ENCODE peak calls at places on chromosomes 7 and 10, in four cellular contexts. Z, N, E and W are unnamed samples.

GRCh38 chr10:98170249-98171117 is 36.0 kb downstream of the R3HCC1L start:
- DNase-seq in Z (peak; percentile 69), N (peak; percentile 24), E (no peak), W (peak; percentile 33)

GRCh38 chr10:35821339-35821911 is 179.3 kb upstream of the FZD8 start:
- DNase-seq in Z (peak; percentile 63), N (peak; percentile 44), E (no peak), W (no peak)

GRCh38 chr7:43906327-43907010 is at the start of gene URGCP:
- DNase-seq in Z (peak; percentile 46), N (peak; percentile 17), E (peak; percentile 39), W (no peak)

GRCh38 chr10:70272925-70273316 is 10.9 kb downstream of the NPFFR1 start:
- DNase-seq in Z (peak; percentile 48), N (no peak), E (no peak), W (no peak)

GRCh38 chr10:49526624-49527023 is 12.3 kb downstream of the ERCC6 start:
- DNase-seq in Z (no peak), N (no peak), E (no peak), W (no peak)

GRCh38 chr7:111532625-111533024 is 29.7 kb downstream of the IMMP2L start:
- DNase-seq in Z (no peak), N (no peak), E (no peak), W (no peak)

GRCh38 chr10:91313761-91314520 is 93.5 kb downstream of the PCGF5 start:
- DNase-seq in Z (peak; percentile 34), N (peak; percentile 71), E (no peak), W (peak; percentile 85)

GRCh38 chr7:111429781-111430180 is 132.5 kb downstream of the IMMP2L start:
- DNase-seq in Z (peak; percentile 18), N (no peak), E (no peak), W (no peak)

GRCh38 chr10:1715821-1716220 is 21.5 kb downstream of the ADARB2 start:
- DNase-seq in Z (peak; percentile 10), N (no peak), E (no peak), W (no peak)

GRCh38 chr10:62264702-62265436 is 3.8 kb downstream of the RTKN2 start:
- DNase-seq in Z (peak; percentile 83), N (peak; percentile 87), E (no peak), W (peak; percentile 85)

GRCh38 chr10:127349737-127350136 is 153.3 kb upstream of the INSYN2A start:
- DNase-seq in Z (no peak), N (no peak), E (no peak), W (no peak)

GRCh38 chr7:133859871-133860427 is 267.2 kb upstream of the LRGUK start:
- DNase-seq in Z (no peak), N (no peak), E (no peak), W (no peak)

GRCh38 chr10:126240483-126240882 is 147.8 kb downstream of the ADAM12 start:
- DNase-seq in Z (no peak), N (no peak), E (no peak), W (no peak)

GRCh38 chr7:77796960-77797359 is 1.3 kb downstream of the TMEM60 start:
- DNase-seq in Z (no peak), N (no peak), E (no peak), W (no peak)

GRCh38 chr7:152522551-152522950 is 86.7 kb upstream of the KMT2C start:
- DNase-seq in Z (no peak), N (peak; percentile 54), E (no peak), W (no peak)

GRCh38 chr7:50359995-50360925 is 55.7 kb downstream of the IKZF1 start:
- DNase-seq in Z (no peak), N (no peak), E (no peak), W (no peak)

GRCh38 chr10:3906511-3907111 is 121.6 kb upstream of the KLF6 start:
- DNase-seq in Z (no peak), N (peak; percentile 82), E (no peak), W (no peak)

GRCh38 chr10:112241651-112242341 is 41.4 kb upstream of the TECTB start:
- DNase-seq in Z (no peak), N (no peak), E (no peak), W (no peak)

GRCh38 chr7:79414910-79415309 is 38.6 kb downstream of the MAGI2 start:
- DNase-seq in Z (no peak), N (no peak), E (no peak), W (peak; percentile 22)

GRCh38 chr10:114328876-114329275 is 75.4 kb downstream of the AFAP1L2 start:
- DNase-seq in Z (no peak), N (no peak), E (no peak), W (no peak)

GRCh38 chr10:46223064-46223480 is 63.7 kb upstream of the ANTXRL start:
- DNase-seq in Z (no peak), N (no peak), E (no peak), W (no peak)

GRCh38 chr7:65251851-65252620 is 121.6 kb upstream of the ZNF92 start:
- DNase-seq in Z (peak; percentile 72), N (peak; percentile 55), E (peak; percentile 79), W (peak; percentile 15)

GRCh38 chr7:25879799-25880198 is 272.2 kb upstream of the NFE2L3 start:
- DNase-seq in Z (no peak), N (no peak), E (no peak), W (no peak)

GRCh38 chr10:102322914-102323313 is 72.6 kb upstream of the NFKB2 start:
- DNase-seq in Z (no peak), N (peak; percentile 74), E (no peak), W (no peak)

GRCh38 chr10:57513637-57514036 is 754.1 kb downstream of the IPMK start:
- DNase-seq in Z (no peak), N (no peak), E (no peak), W (no peak)

GRCh38 chr10:110833234-110833940 is 38.3 kb upstream of the PDCD4 start:
- DNase-seq in Z (no peak), N (no peak), E (no peak), W (no peak)

GRCh38 chr7:41116817-41117216 is 586.1 kb downstream of the INHBA start:
- DNase-seq in Z (peak; percentile 89), N (peak; percentile 44), E (no peak), W (no peak)

GRCh38 chr7:44153948-44154335 is 12.8 kb upstream of the MYL7 start:
- DNase-seq in Z (no peak), N (no peak), E (no peak), W (no peak)

GRCh38 chr10:125225051-125225450 is 64.7 kb upstream of the CTBP2 start:
- DNase-seq in Z (no peak), N (no peak), E (no peak), W (no peak)

GRCh38 chr7:12220321-12221046 is 9.4 kb downstream of the TMEM106B start:
- DNase-seq in Z (no peak), N (no peak), E (no peak), W (no peak)

GRCh38 chr7:131745645-131746248 is 189.3 kb upstream of the PODXL start:
- DNase-seq in Z (peak; percentile 42), N (peak; percentile 32), E (no peak), W (no peak)

GRCh38 chr10:32004161-32004591 is 52.0 kb downstream of the KIF5B start:
- DNase-seq in Z (no peak), N (no peak), E (no peak), W (no peak)

GRCh38 chr10:7102084-7102483 is 308.8 kb downstream of the SFMBT2 start:
- DNase-seq in Z (no peak), N (no peak), E (no peak), W (no peak)

GRCh38 chr10:3538850-3539531 is 246.0 kb downstream of the KLF6 start:
- DNase-seq in Z (peak; percentile 93), N (peak; percentile 100), E (peak; percentile 44), W (no peak)

DNA sequence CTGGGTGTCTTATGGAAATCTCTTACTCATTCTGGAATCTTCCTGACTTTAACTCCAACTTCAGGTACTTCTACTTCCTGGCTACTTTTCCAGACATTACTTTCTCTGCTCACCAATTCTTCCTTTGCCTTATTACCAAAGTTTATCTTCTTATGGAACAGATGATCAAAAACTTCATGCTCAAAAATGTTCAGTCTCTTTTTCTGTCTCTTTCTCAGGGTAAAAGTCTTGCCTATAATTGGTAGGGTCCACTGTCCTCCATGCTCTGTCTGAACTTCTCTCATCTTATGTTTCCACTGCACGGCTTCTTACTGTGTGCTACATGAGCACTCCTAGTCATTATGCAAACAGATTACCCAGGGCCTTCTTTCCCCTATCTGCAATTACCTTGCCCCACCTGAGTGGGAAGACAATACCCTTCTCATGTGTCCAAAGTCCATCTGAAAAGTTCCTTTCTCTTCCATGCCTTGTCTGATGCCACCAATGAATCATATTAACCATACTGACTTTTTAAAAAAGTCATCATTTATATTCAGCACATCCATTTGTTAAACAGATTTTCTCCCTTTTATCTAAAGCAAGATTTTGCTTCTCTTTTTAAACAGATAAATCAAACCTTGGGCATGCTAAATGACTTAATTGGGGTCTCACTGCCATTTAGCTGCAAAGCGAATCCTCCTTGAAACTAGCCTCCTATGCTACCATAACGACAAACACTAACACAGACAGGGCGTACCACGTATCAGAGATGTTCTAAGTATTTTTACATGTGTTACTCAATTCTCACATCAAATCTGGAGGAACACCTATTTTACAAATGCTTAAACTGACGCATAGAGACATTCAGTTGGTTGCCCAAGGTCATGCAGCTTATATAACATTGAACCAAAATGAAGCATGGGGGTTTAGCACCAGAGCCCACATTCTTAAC is 48.8 kb downstream of the SEMA3C start:
- DNase-seq in Z (no peak), N (no peak), E (no peak), W (no peak)
- TF ChIP-seq CTCF in Z (no peak), N (no peak), E (no peak), W (no peak)

DNA sequence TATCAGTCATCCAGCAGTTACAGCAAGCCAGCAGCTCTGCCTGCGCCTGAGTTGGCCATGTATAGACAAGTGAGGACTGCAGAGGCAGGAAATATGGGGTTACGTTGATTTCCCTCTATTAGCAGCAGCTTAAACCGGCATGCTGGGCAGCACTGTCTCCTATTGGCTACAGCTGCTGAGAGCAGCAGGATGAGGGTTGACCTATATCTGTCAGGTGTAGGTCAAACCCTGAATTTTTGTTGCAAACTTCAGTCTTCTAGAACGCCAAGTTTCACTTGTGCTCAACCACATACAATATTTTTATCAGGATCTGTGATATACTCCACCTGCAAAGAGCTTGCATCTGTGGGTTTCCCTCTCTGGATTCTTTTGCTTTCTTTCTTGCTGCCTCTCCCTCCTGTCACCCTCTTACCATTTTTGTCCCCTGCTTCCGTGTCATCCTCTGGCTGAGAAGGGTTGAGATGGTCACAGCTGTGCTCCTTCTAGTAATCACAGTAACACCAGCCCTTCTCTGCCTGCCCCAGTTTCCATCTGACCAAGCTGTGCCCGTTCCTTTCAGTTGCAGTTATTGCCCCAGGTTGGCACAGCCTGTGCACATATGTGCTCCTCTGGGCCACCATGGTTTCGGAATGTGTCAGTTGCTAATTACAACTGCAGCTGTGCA is 23.8 kb upstream of the GLCCI1 start:
- DNase-seq in Z (peak; percentile 43), N (no peak), E (no peak), W (no peak)
- H3K4me3 ChIP-seq in Z (no peak overlapping the region), N (no peak overlapping the region), E (no peak overlapping the region), W (no peak overlapping the region)

GRCh38 chr10:123429631-123430257 is 236.4 kb upstream of the GPR26 start:
- DNase-seq in Z (no peak), N (peak; percentile 0), E (no peak), W (no peak)
- TF ChIP-seq CTCF in Z (no peak), N (no peak), E (no peak), W (no peak)

DNA sequence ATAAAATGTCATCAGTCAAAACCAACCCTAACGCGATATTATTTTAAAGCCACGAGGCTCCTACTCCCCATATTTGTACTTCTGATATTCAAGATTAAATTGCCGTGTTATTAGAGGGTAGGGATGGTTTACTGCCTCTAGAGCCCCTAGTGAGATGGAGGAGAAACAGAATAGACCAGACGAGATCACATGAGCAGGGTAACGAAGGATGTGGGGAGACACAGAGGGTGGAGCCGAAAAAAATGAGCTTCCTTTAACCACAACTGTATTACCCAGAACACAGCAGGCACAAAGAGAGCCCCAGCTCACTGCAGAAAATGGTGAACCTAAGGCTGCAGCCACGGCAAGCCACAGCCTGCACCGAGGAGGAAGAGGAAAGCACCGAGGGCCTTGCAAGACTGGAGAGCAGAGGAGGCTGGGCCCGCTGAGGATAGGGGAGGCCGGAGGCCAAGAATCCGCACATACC is 14.3 kb downstream of the ZC3HAV1 start:
- DNase-seq in Z (no peak), N (no peak), E (no peak), W (no peak)
- H3K4me3 ChIP-seq in Z (no peak overlapping the region), N (no peak overlapping the region), E (no peak overlapping the region), W (no peak overlapping the region)